ENCODE peak calls at places on chromosomes 12 and 14, in eight cellular contexts. C is NCI-H345; N is effector memory CD8-positive, alpha-beta T cell; F is transverse colon; E is fibroblast of the aortic adventitia; P is activated T-cell treated with anti-CD3 and anti-CD28 coated beads, Interleukin-2, amount 50 U/mL, for 4 hours; T is activated naive CD8-positive, alpha-beta T cell treated with anti-CD3 and anti-CD28 coated beads, Interleukin-2, amount 50 U/mL, for 16 hours; W is retina. K is an unnamed sample.

GRCh38 chr14:71762575-71762974 is 169.7 kb upstream of the RGS6 start:
- DNase-seq in E (no peak), N (no peak), C (no peak), T (no peak), F (no peak), W (no peak), P (no peak), K (no peak)

GRCh38 chr14:64983439-64984310 is 3.0 kb upstream of the FNTB start:
- DNase-seq in F (peak; percentile 33), C (peak; percentile 38), W (no peak), T (no peak), E (peak; percentile 80), N (peak; percentile 32), P (peak; percentile 16), K (no peak)

GRCh38 chr14:73795466-73795865 is 56.2 kb upstream of the PTGR2 start:
- DNase-seq in N (no peak), T (no peak), P (no peak), E (no peak), C (no peak), W (no peak), F (no peak), K (no peak)

GRCh38 chr12:13104403-13104802 is 936 bp upstream of the GSG1 start:
- DNase-seq in E (no peak), P (no peak), T (no peak), C (no peak), W (no peak), F (no peak), N (no peak), K (no peak)

GRCh38 chr12:10701226-10701681 is 21.9 kb downstream of the YBX3 start:
- DNase-seq in W (no peak), E (no peak), F (no peak), C (no peak), N (no peak), T (peak; percentile 5), P (peak; percentile 26), K (peak; percentile 14)

GRCh38 chr12:12482150-12482761 is 80.4 kb downstream of the DUSP16 start:
- DNase-seq in N (peak; percentile 26), W (no peak), F (no peak), C (no peak), T (no peak), E (no peak), P (no peak), K (no peak)

GRCh38 chr14:58884442-58884841 is 246.7 kb downstream of the DACT1 start:
- DNase-seq in N (no peak), T (no peak), C (no peak), E (no peak), F (no peak), W (no peak), P (no peak), K (no peak)

GRCh38 chr14:36981832-36982528 is 190.4 kb downstream of the SLC25A21 start:
- DNase-seq in P (no peak), E (peak; percentile 55), W (no peak), T (no peak), F (no peak), C (no peak), N (no peak), K (no peak)

GRCh38 chr12:6033546-6033945 is 88.5 kb upstream of the ANO2 start:
- DNase-seq in W (no peak), P (no peak), C (no peak), T (no peak), N (no peak), F (no peak), E (no peak), K (no peak)